ENCODE peak calls at places on chromosomes 1 and 21, in nine cellular contexts. Q is PC-3; M is brain microvascular endothelial cell; U is CD8-positive, alpha-beta T cell; T is ovary; G is right atrium auricular region; K is NB4; E is choroid plexus epithelial cell; Y is left ventricle myocardium inferior. P is an unnamed sample.

GRCh38 chr1:119818181-119818580 is 6.9 kb upstream of the REG4 start:
- DNase-seq in G (no peak), E (no peak), K (no peak), U (no peak), M (no peak), Y (no peak), Q (no peak), T (no peak), P (no peak)

GRCh38 chr1:157495285-157495684 is 57.0 kb downstream of the FCRL5 start:
- DNase-seq in Q (no peak), K (no peak), M (no peak), E (no peak), G (no peak), U (no peak), Y (no peak), T (no peak), P (no peak)

GRCh38 chr1:110068646-110069301 is 1.7 kb downstream of the ALX3 start:
- DNase-seq in Q (no peak), U (no peak), E (no peak), K (no peak), T (no peak), G (no peak), Y (no peak), M (no peak), P (no peak)

GRCh38 chr1:222243902-222244301 is 304.0 kb downstream of the HHIPL2 start:
- DNase-seq in G (no peak), U (no peak), M (no peak), E (no peak), T (no peak), Y (no peak), Q (peak), K (no peak), P (peak)

GRCh38 chr1:204435886-204436271 is 24.3 kb upstream of the PPP1R15B start:
- DNase-seq in M (no peak), E (no peak), Y (no peak), T (no peak), U (no peak), G (no peak), K (no peak), Q (no peak), P (no peak)

GRCh38 chr1:50148142-50148923 is 39.6 kb downstream of the ELAVL4 start:
- DNase-seq in T (no peak), Y (no peak), E (no peak), M (no peak), Q (no peak), G (no peak), K (no peak), U (no peak), P (no peak)

GRCh38 chr1:40781614-40781971 is 2.0 kb upstream of the KCNQ4 start:
- DNase-seq in Q (no peak), K (no peak), M (no peak), T (no peak), G (no peak), Y (no peak), E (no peak), U (no peak), P (no peak)

GRCh38 chr1:53141487-53142055 is 867 bp downstream of the SLC1A7 start:
- DNase-seq in U (no peak), Q (no peak), E (no peak), G (no peak), Y (no peak), K (no peak), M (no peak), T (no peak), P (no peak)

GRCh38 chr1:36856126-36856525 is 178.2 kb downstream of the GRIK3 start:
- DNase-seq in E (no peak), K (no peak), G (no peak), Q (no peak), U (no peak), M (no peak), T (no peak), Y (no peak), P (no peak)

GRCh38 chr1:16441312-16441641 is 753 bp downstream of the NECAP2 start:
- DNase-seq in T (no peak), E (peak), Y (no peak), Q (peak), G (no peak), U (no peak), M (no peak), K (peak), P (peak)

GRCh38 chr1:156860639-156861423 is at the start of gene NTRK1:
- DNase-seq in E (no peak), U (peak), Y (peak), G (no peak), M (no peak), T (no peak), Q (peak), K (peak), P (peak)

GRCh38 chr1:228283476-228284147 is 75.8 kb downstream of the OBSCN start:
- DNase-seq in G (no peak), K (no peak), M (no peak), Y (peak), T (peak), U (no peak), Q (no peak), E (no peak), P (no peak)

GRCh38 chr1:66493731-66494130 is 40.2 kb upstream of the SGIP1 start:
- DNase-seq in Q (no peak), G (no peak), U (no peak), E (no peak), M (no peak), K (no peak), T (no peak), Y (no peak), P (no peak)

GRCh38 chr21:43782741-43783700 is 6.4 kb upstream of the RRP1 start:
- DNase-seq in M (no peak), Q (peak), U (no peak), E (no peak), Y (no peak), T (no peak), K (peak), G (no peak), P (peak)

GRCh38 chr1:157944666-157945280 is 48.7 kb upstream of the KIRREL1 start:
- DNase-seq in Y (no peak), Q (no peak), U (no peak), T (no peak), E (no peak), G (no peak), M (no peak), K (peak), P (no peak)

GRCh38 chr1:241292973-241293372 is 64.0 kb downstream of the RGS7 start:
- DNase-seq in E (no peak), U (no peak), M (no peak), K (no peak), Q (peak), G (no peak), T (no peak), Y (no peak), P (peak)

GRCh38 chr1:217009376-217009775 is 286.1 kb upstream of the ESRRG start:
- DNase-seq in T (no peak), Y (no peak), M (no peak), K (no peak), U (no peak), E (no peak), G (no peak), Q (peak), P (no peak)

GRCh38 chr1:243234978-243235657 is 20.0 kb downstream of the CEP170 start:
- DNase-seq in T (no peak), M (no peak), K (no peak), G (no peak), U (no peak), E (peak), Q (no peak), Y (no peak), P (peak)

GRCh38 chr1:185053204-185053603 is 7.8 kb downstream of the RNF2 start:
- DNase-seq in M (no peak), U (no peak), Q (no peak), Y (no peak), E (no peak), T (no peak), G (no peak), K (no peak), P (no peak)

GRCh38 chr1:202029171-202029665 is 18.8 kb downstream of the ELF3 start:
- DNase-seq in G (no peak), Y (no peak), M (peak), K (no peak), T (no peak), U (no peak), Q (peak), E (peak), P (peak)

GRCh38 chr1:5220881-5221280 is 566.5 kb downstream of the AJAP1 start:
- DNase-seq in E (no peak), T (no peak), U (no peak), M (no peak), G (no peak), K (no peak), Q (no peak), Y (no peak), P (no peak)

GRCh38 chr21:41302976-41303375 is 13.6 kb upstream of the FAM3B start:
- DNase-seq in M (no peak), U (no peak), E (no peak), Q (no peak), G (no peak), Y (no peak), T (no peak), K (no peak), P (peak)

DNA sequence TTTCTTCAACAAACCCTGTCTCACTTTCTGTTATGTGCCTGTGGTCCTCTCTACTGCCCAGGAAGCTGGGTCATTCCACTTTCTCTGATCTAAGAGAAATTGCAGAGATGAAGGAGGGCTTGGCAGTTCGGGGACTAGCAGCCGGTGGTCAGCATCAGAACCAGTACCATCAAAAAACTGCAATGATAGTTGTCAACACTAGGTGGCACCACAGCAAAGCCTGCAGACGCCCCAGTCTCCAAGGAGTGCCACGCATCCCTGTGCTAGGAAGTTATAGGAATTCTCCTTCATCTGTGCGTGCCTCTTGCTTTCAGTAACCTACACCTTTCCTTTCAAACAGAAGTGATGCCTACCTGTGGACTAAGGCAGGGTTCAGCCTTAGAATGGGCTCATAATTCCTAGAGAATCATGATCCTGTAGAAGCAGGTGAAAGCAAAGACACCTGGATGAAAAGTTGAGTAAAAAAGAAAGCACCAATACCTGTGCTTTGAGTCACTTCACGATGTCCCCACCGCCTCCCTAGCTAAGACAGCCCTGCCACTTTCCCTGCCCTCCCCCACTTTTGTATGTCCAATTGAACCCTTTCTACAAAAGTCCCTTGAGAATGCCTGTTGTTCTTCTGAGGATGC is 129.2 kb downstream of the ADAMTS1 start:
- DNase-seq in Q (peak), U (no peak), T (peak), K (peak), E (peak), M (peak), Y (peak), G (no peak), P (peak)
- TF ChIP-seq CTCF in Q (peak), U (peak), T (no peak), K (peak), E (peak), M (peak), Y (peak), G (peak), P (peak)

GRCh38 chr1:162197615-162198497 is 128.4 kb downstream of the NOS1AP start:
- DNase-seq in G (no peak), U (no peak), E (no peak), Q (no peak), T (no peak), K (no peak), Y (no peak), M (no peak), P (no peak)

GRCh38 chr1:162195567-162195966 is 126.1 kb downstream of the NOS1AP start:
- DNase-seq in Y (no peak), E (no peak), T (no peak), U (no peak), G (no peak), K (no peak), Q (no peak), M (no peak), P (no peak)

GRCh38 chr1:162200096-162200847 is 130.8 kb downstream of the NOS1AP start:
- DNase-seq in M (peak), K (no peak), E (no peak), Y (no peak), T (no peak), Q (no peak), G (no peak), U (no peak), P (no peak)

GRCh38 chr1:162196387-162196786 is 126.9 kb downstream of the NOS1AP start:
- DNase-seq in U (no peak), Y (no peak), T (no peak), M (no peak), K (no peak), E (no peak), Q (no peak), G (no peak), P (no peak)

GRCh38 chr1:162197041-162197511 is 127.6 kb downstream of the NOS1AP start:
- DNase-seq in K (no peak), Y (no peak), E (no peak), G (no peak), M (no peak), Q (no peak), U (no peak), T (no peak), P (no peak)
- H3K4me3 ChIP-seq in K (no peak), Y (no peak), E (no peak), G (no peak), M (no peak), Q (no peak), U (no peak), T (no peak), P (no peak)

DNA sequence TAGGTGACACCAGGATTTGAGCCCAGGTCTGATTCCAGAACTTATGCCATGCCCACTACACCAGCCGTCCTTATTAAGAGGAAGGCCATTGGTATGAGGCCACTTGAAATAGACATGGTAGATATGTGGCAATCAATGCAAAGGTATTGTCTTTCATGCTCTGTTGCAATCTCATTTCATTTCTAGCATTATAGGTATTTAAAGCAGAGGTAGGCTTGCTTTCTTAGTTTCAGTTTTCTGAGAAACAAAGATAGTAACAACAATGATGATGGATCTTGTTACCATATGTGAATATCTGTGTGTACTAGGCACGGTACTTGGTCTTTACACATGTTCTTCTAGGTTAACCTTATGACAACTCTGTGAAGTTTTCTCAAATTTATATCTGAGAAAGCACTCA is 113.1 kb downstream of the FGGY start:
- DNase-seq in U (no peak), Y (no peak), M (no peak), E (no peak), Q (no peak), T (no peak), G (no peak), K (no peak), P (no peak)
- TF ChIP-seq CTCF in U (no peak), Y (no peak), M (no peak), E (no peak), Q (no peak), T (no peak), G (no peak), K (no peak), P (no peak)

DNA sequence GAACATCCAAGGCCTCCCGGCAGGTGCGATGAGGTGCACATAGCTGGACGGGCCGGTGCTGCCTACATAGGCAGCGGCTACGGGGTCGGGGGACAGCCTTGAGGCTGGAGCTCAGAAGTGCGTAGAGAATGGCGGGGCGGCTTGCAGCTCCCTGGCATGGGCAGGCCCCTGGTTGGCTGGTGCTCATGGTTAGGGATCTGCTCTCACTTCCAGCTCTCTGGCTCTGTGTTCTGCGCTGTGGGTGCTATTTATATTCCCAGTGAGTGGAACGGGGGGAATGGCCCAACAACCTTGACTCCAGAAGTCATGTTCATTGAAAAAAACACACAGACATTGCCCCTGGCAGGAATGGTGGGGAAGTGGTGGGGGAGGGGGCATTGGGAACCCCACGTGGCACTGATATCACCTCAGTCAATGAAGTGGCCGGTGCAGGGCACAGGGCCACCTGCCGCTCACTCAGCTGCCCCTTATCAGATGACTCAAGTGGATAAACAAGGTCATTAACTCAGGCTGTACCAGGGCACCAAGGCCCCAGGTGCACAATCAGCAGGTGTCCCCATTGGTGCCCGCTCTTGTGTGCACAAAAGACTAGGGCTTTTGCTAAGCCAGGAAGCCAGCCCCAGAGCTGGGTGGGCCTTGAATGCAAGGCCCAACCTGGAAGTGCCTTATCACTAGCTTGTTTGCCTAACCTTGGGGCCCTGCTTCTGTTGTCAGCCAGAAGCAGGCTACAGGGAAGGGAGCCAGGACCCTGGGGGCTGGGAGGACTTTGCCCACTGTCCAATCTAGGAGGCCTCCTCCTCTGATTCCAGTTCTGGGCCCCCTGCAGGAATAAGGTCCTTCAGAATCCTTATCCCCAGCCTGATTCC is at the start of gene NR0B2:
- DNase-seq in K (no peak), Q (no peak), G (no peak), Y (peak), U (no peak), E (no peak), M (no peak), T (no peak), P (no peak)
- H3K4me3 ChIP-seq in K (no peak), Q (no peak), G (peak), Y (peak), U (no peak), E (no peak), M (no peak), T (no peak), P (no peak)

GRCh38 chr1:205444300-205444930 is 11.4 kb downstream of the BLACAT1 start:
- DNase-seq in M (no peak), Y (no peak), U (no peak), G (no peak), E (no peak), T (no peak), Q (no peak), K (no peak), P (peak)
- TF ChIP-seq CTCF in M (peak), Y (no peak), U (no peak), G (no peak), E (peak), T (no peak), Q (no peak), K (no peak), P (no peak)

DNA sequence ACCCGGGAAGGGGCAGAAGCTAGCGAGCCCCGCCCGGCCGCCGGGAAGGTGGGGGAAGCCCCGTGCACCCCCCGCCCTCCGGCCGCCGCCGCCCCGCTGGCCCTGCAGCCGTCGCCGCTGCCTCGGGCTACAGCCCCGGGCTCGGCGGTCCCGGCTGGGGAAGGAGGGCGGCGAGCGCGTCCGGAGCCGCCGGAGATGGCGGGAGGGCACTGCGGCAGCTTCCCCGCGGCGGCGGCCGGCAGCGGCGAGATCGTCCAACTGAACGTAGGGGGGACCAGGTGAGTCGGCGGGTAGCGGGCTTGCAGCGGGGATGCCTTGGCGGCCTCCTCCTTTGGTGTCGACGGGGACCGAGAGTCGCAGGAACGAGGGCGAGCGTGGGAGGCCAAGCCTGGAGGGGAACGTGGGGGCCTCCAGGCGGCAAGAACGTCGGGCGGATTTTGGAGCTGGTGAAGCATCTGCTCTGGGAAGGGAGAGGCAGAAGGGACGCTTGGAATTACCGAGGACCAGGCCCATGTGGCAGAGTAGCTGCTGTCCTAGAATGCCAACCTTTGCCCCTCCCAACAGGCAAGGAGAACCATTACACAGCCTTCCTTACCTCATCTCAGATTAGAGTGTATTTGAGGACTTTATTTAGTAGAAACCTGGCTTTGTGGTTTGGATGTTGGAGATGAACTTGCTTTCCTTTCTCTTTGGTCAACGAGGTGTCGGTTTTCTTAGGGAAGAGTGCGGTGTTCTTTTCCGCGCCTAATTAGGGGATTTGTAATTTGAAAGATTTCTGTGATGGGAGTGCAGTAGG is 585 bp downstream of the KCTD3 start:
- DNase-seq in K (peak), U (no peak), G (no peak), E (peak), T (peak), M (peak), Q (peak), Y (peak), P (peak)
- H3K4me3 ChIP-seq in K (peak), U (peak), G (peak), E (peak), T (peak), M (peak), Q (peak), Y (peak), P (peak)

DNA sequence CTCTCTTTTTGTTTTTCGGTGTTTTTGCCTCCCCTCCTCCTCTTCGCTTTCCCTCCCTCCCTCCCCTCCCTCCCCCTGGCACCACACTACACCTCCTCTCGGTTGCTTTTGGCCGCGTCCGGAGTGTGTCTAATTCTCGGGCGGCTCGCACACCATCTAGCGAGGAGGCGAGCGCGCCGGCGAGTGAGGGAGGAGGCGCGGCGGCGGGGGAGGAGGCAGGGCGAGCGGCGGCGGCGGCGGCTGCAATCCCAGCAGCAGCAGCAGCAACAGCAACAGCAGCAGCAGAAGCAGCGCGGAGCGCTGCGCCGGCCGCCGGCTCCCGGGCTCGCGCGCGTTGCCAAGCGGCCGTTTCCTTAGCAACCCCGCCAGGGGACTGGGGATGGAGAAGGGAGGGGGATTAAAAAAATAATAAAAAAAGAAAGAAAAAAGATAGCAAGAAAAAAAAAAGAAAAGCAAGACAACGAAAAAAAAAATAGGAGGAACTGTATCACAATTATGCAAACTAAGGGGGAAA is 408 bp upstream of the NEGR1 start:
- DNase-seq in E (peak), K (peak), M (peak), Y (peak), Q (peak), T (peak), G (peak), U (peak), P (peak)
- TF ChIP-seq CTCF in E (peak), K (no peak), M (peak), Y (peak), Q (no peak), T (no peak), G (no peak), U (no peak), P (no peak)

GRCh38 chr1:199665371-199665770 is 362.1 kb upstream of the NR5A2 start:
- DNase-seq in Y (no peak), G (no peak), Q (no peak), U (no peak), M (no peak), K (no peak), T (no peak), E (no peak), P (no peak)
- H3K4me3 ChIP-seq in Y (no peak), G (no peak), Q (no peak), U (no peak), M (no peak), K (no peak), T (no peak), E (no peak), P (no peak)

P was measured in cardiac fibroblast.